ENCODE peak calls at places on chromosome 20, in four cellular contexts. V is glutamatergic neuron, P is astrocyte of the spinal cord, M is fibroblast of lung. C is an unnamed sample.

GRCh38 chr20:17963114-17963897 is 5.3 kb downstream of the SNX5 start:
- DNase-seq in V (no peak), P (no peak), M (no peak), C (no peak)

GRCh38 chr20:40797425-40797824 is 108.4 kb upstream of the MAFB start:
- DNase-seq in V (no peak), P (peak; percentile 16), M (peak; percentile 3), C (peak; percentile 33)

GRCh38 chr20:2261105-2261504 is 34.7 kb upstream of the TGM3 start:
- DNase-seq in V (no peak), P (no peak), M (peak; percentile 6), C (peak; percentile 2)

GRCh38 chr20:21235346-21235712 is 67.8 kb upstream of the XRN2 start:
- DNase-seq in V (no peak), P (no peak), M (no peak), C (no peak)

GRCh38 chr20:41335591-41335990 is 5.0 kb upstream of the LPIN3 start:
- DNase-seq in V (no peak), P (no peak), M (no peak), C (no peak)

GRCh38 chr20:1835531-1835930 is 59.7 kb upstream of the SIRPA start:
- DNase-seq in V (no peak), P (no peak), M (no peak), C (no peak)

GRCh38 chr20:50731930-50732690 is 730 bp downstream of the PARD6B start:
- DNase-seq in V (no peak), P (no peak), M (no peak), C (no peak)

GRCh38 chr20:57262244-57263126 is 4.0 kb downstream of the BMP7 start:
- DNase-seq in V (no peak), P (no peak), M (no peak), C (no peak)

GRCh38 chr20:37266940-37267683 is 5.5 kb upstream of the GHRH start:
- DNase-seq in V (no peak), P (no peak), M (no peak), C (no peak)
- TF ChIP-seq CTCF in V (no peak), P (no peak), M (no peak), C (no peak)

GRCh38 chr20:6036213-6036612 is 17.6 kb downstream of the LRRN4 start:
- DNase-seq in V (no peak), P (no peak), M (no peak), C (no peak)
- TF ChIP-seq CTCF in V (no peak), P (no peak), M (no peak), C (no peak)

DNA sequence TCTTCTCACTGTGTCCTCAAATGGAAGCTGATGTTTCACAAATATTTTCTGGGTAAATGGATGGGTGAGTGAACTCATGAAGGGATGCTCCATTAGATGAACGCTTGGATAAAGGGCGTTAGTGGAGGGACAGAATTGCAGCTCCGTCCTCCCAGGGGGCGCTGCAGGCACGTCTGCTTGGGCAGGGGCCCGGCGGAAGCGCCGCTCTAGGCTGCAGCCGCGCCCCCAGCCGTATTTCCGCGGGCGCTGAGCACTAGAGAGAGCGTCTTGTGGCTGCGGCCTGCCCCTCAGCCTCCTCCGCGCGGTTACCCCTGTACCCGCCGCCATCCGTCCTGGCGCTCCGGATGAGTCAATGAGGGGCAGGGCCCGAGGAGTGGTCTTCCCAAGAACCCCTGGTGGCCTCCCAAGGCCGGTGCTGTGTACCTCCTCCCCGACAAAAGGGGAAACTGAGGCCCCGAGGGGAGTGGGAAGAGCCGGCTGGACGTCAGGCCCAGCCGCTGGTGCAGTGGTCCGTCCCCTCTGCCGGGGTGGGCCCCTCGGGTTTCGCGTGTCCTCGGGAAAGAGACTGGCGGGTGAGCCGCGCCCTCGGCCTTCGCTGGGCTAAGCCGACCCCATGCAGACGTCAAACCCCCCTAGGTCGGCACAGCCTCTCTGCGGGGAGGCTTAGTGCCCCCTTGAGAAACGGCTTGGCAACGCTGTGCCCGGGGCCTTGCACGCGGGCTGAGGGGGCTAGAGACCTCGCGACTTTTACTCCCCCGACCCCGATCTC is 11.5 kb upstream of the SNHG17 start:
- DNase-seq in V (peak; percentile 98), P (peak; percentile 94), M (peak; percentile 96), C (peak; percentile 99)
- TF ChIP-seq CTCF in V (peak; percentile 96), P (peak; percentile 90), M (peak; percentile 84), C (peak; percentile 97)

DNA sequence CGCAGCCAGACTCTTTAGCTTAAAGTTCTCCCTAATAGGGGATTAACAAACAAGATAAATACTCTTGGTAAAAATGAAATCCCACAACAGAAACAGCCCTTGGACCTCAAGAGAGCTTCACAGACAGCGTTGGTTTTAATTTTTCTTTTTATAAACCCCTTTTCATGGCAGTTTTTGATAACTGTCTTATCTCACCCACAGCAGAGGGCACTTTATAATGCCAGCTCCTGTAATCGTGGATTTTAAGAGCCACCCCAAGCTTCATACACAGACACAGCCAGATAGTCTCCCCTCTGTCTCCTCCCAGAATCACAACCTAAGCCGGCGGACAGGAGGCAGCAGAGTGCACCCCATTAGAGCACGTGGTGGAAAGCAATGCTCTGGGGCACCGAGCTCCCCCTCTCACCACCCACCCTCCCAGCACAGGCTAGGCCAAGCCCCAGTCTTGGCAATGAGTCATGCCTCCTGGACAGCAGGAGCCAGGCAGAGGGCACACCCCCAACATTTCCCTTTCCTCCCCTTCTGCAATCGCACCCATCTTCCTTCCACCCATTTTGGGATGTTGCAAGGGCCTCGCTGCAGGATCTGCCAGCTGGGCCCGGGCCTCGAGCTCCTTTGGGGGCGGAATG is 2.5 kb downstream of the JAG1 start:
- DNase-seq in V (peak; percentile 61), P (peak; percentile 90), M (peak; percentile 85), C (peak; percentile 83)
- TF ChIP-seq CTCF in V (no peak), P (peak; percentile 73), M (peak; percentile 76), C (no peak)

GRCh38 chr20:5078399-5078958 is 41.3 kb downstream of the PCNA start:
- DNase-seq in V (no peak), P (no peak), M (peak; percentile 27), C (peak; percentile 30)
- TF ChIP-seq CTCF in V (no peak), P (no peak), M (no peak), C (no peak)

DNA sequence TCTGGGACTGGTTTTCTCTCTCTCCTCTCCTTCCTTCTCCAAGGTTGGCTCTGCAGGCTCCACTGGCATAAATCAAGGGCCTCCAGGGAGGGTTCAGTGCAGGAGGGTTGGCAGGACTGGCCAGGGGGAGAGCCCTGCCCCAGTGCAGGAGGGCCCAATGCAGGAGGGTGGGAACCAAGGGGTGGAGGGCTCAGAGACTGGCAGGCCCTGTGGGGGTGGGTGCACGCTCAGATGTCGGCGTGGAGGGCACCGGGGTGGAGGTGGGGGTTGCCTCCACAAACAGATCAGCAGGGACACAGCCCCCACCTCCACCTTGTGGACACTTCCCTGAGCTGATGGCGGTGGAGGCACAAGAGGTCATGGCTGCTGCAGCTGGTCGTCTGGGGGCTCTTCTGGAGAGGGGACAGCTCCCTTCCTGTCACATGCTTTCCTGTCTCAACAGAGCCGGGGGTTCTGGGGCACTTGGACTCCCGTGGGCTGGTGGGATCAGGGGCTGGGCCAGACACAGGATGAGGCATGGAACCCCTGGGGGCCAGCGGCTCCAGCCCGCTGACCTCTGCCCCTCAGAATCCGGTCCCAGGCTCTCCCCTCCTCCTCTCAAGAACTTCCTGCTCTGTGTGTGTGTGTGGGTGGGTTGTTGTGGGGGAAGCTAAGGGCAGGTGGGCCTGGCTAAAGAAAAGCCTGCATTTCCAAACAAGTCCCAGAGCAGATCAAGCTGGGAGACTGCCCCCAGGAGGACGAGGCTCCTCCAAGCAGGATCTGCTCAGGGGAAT is 2.7 kb upstream of the ABHD16B start:
- DNase-seq in V (no peak), P (peak; percentile 80), M (peak; percentile 45), C (no peak)
- TF ChIP-seq CTCF in V (no peak), P (peak; percentile 55), M (peak; percentile 40), C (no peak)

DNA sequence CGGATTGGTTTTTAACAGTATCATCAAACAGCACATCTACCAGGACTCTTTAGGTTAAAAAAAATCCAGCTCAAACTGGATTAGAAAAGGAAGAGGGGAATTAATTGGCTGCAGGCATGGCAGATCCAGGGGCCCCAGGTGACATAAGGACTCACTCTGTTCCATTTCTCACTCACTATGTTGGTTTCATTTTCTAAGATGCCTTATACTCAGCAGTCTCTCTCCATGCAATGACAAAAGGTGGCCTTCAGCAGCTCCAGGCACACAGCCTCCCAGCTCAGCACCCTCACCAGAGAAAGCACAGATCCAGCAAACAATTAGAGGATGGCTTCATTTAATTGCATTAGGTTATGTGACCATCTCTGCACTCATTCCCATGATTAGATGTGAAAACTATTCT is 243.0 kb downstream of the CDH26 start:
- DNase-seq in V (no peak), P (no peak), M (no peak), C (no peak)
- TF ChIP-seq CTCF in V (no peak), P (no peak), M (no peak), C (no peak)

C was measured in Calu3.